ENCODE peak calls at places on chromosome 11, in ten cellular contexts. B, Q, W, O, M, Z, H, N, A and X are unnamed samples.

GRCh38 chr11:96238563-96239166 is 104.3 kb downstream of the MAML2 start:
- DNase-seq in Q (no peak), H (no peak), B (no peak), O (no peak), N (peak; percentile 58), M (no peak), A (no peak), W (no peak), Z (peak; percentile 69), X (no peak)

GRCh38 chr11:44632466-44633123 is 67.1 kb downstream of the CD82 start:
- DNase-seq in W (no peak), M (no peak), H (no peak), N (peak; percentile 43), Z (peak; percentile 36), B (no peak), A (peak; percentile 65), O (peak; percentile 73), Q (peak; percentile 63), X (no peak)

GRCh38 chr11:130772266-130773227 is 143.7 kb downstream of the SNX19 start:
- DNase-seq in O (no peak), A (no peak), H (peak; percentile 85), N (peak; percentile 88), B (no peak), M (no peak), Z (peak; percentile 100), Q (no peak), W (no peak), X (no peak)

GRCh38 chr11:123451183-123451907 is 21.3 kb downstream of the GRAMD1B start:
- DNase-seq in B (no peak), O (no peak), Q (no peak), H (no peak), A (no peak), N (no peak), W (no peak), M (no peak), Z (no peak), X (no peak)

GRCh38 chr11:44936527-44936926 is 14.2 kb downstream of the TP53I11 start:
- DNase-seq in H (peak; percentile 58), A (peak; percentile 83), Q (peak; percentile 93), N (peak; percentile 76), Z (peak; percentile 75), W (peak; percentile 75), B (peak; percentile 79), O (peak; percentile 91), M (peak; percentile 76), X (peak; percentile 77)

GRCh38 chr11:126647735-126648134 is 292.2 kb downstream of the ST3GAL4 start:
- DNase-seq in N (peak; percentile 91), B (no peak), Z (peak; percentile 82), O (no peak), A (no peak), H (peak; percentile 67), Q (no peak), M (no peak), W (no peak), X (no peak)

GRCh38 chr11:8744423-8744822 is 61.8 kb downstream of the RPL27A start:
- DNase-seq in M (no peak), H (no peak), A (no peak), B (no peak), W (no peak), Q (no peak), N (peak; percentile 68), Z (no peak), O (no peak), X (no peak)

GRCh38 chr11:45086526-45086925 is 59.9 kb upstream of the PRDM11 start:
- DNase-seq in B (no peak), Q (no peak), Z (no peak), W (no peak), M (no peak), A (no peak), N (no peak), H (no peak), O (no peak), X (no peak)

GRCh38 chr11:3213659-3214419 is 4.8 kb downstream of the MRGPRG start:
- DNase-seq in N (no peak), M (no peak), Q (peak; percentile 29), B (no peak), W (no peak), O (peak; percentile 64), Z (no peak), A (no peak), H (no peak), X (no peak)

GRCh38 chr11:111733009-111733408 is 33.2 kb downstream of the PPP2R1B start:
- DNase-seq in A (peak; percentile 61), N (peak; percentile 85), H (peak; percentile 60), Q (no peak), B (no peak), M (no peak), W (no peak), O (no peak), Z (peak; percentile 88), X (no peak)

GRCh38 chr11:64007629-64008282 is 21.5 kb downstream of the OTUB1 start:
- DNase-seq in A (peak; percentile 89), N (peak; percentile 61), W (no peak), M (no peak), B (no peak), O (peak; percentile 87), Z (peak; percentile 27), Q (peak; percentile 64), H (no peak), X (no peak)

GRCh38 chr11:125338435-125338834 is 157.6 kb downstream of the FEZ1 start:
- DNase-seq in Z (no peak), O (peak; percentile 50), H (no peak), M (no peak), Q (no peak), N (no peak), B (no peak), W (no peak), A (peak; percentile 25), X (no peak)

GRCh38 chr11:114262681-114263509 is 33.3 kb upstream of the NNMT start:
- DNase-seq in B (no peak), Z (peak; percentile 69), Q (peak; percentile 34), M (peak; percentile 37), H (no peak), O (peak; percentile 68), W (no peak), A (peak; percentile 47), N (peak; percentile 64), X (peak; percentile 33)

GRCh38 chr11:34960277-34960676 is 43.9 kb downstream of the PDHX start:
- DNase-seq in W (no peak), N (no peak), M (no peak), Q (no peak), Z (no peak), A (no peak), H (no peak), B (no peak), O (no peak), X (no peak)

GRCh38 chr11:11569936-11570491 is 51.8 kb downstream of the GALNT18 start:
- DNase-seq in N (no peak), M (no peak), H (no peak), W (no peak), B (no peak), A (peak; percentile 70), Z (peak; percentile 38), O (peak; percentile 89), Q (no peak), X (no peak)

GRCh38 chr11:96088914-96089313 is 165.0 kb upstream of the MTMR2 start:
- DNase-seq in N (no peak), Q (no peak), B (no peak), Z (no peak), H (no peak), O (no peak), A (no peak), W (no peak), M (no peak), X (no peak)

GRCh38 chr11:119782021-119782420 is 53.0 kb upstream of the NECTIN1 start:
- DNase-seq in Z (no peak), H (no peak), Q (peak; percentile 44), A (no peak), N (no peak), O (no peak), M (no peak), W (no peak), B (no peak), X (no peak)

GRCh38 chr11:71478216-71478840 is 25.3 kb downstream of the NADSYN1 start:
- DNase-seq in H (no peak), N (no peak), B (no peak), O (no peak), W (no peak), Z (no peak), Q (no peak), M (no peak), A (no peak), X (no peak)

GRCh38 chr11:72970557-72971118 is 156.4 kb downstream of the ATG16L2 start:
- DNase-seq in W (no peak), Z (peak; percentile 19), Q (no peak), H (no peak), O (no peak), M (no peak), B (no peak), A (no peak), N (no peak), X (no peak)

GRCh38 chr11:76791861-76792260 is 8.7 kb downstream of the TSKU start:
- DNase-seq in Z (peak; percentile 83), H (no peak), B (no peak), N (peak; percentile 67), A (no peak), Q (no peak), O (no peak), M (no peak), W (no peak), X (no peak)

GRCh38 chr11:102288745-102289083 is 28.6 kb upstream of the BIRC3 start:
- DNase-seq in M (no peak), Q (no peak), H (no peak), A (no peak), W (no peak), O (no peak), Z (no peak), B (no peak), N (no peak), X (no peak)

GRCh38 chr11:44634401-44635281 is 69.2 kb downstream of the CD82 start:
- DNase-seq in N (peak; percentile 71), Z (peak; percentile 86), W (no peak), Q (peak; percentile 80), O (peak; percentile 85), A (peak; percentile 74), H (no peak), B (no peak), M (no peak), X (no peak)

GRCh38 chr11:84855846-84856245 is 771.3 kb downstream of the DLG2 start:
- DNase-seq in O (no peak), Q (no peak), M (no peak), N (peak; percentile 87), W (no peak), B (no peak), A (no peak), H (peak; percentile 25), Z (peak; percentile 55), X (no peak)

GRCh38 chr11:95145430-95146063 is 55.9 kb downstream of the ENDOD1 start:
- DNase-seq in O (no peak), M (no peak), W (no peak), Z (no peak), N (no peak), Q (no peak), B (no peak), A (no peak), H (no peak), X (no peak)